ENCODE peak calls at places on chromosome 5, in five cellular contexts. One of them, this sample, is unnamed.

GRCh38 chr5:106966686-106967315 is 703.9 kb downstream of the EFNA5 start:
- DNase-seq in heart right ventricle: no peak
- DNase-seq in HCT116: no peak
- DNase-seq in CD4-positive, CD25-positive, alpha-beta regulatory T cell: no peak
- DNase-seq in HL-60: no peak
- DNase-seq in this sample: no peak

GRCh38 chr5:107553063-107553676 is 117.6 kb downstream of the EFNA5 start:
- DNase-seq in CD4-positive, CD25-positive, alpha-beta regulatory T cell: no peak
- DNase-seq in heart right ventricle: no peak
- DNase-seq in HCT116: no peak
- DNase-seq in HL-60: no peak
- DNase-seq in this sample: no peak

GRCh38 chr5:97046270-97046982 is 96.0 kb downstream of the LIX1 start:
- DNase-seq in heart right ventricle: no peak
- DNase-seq in HCT116: no peak
- DNase-seq in CD4-positive, CD25-positive, alpha-beta regulatory T cell: no peak
- DNase-seq in HL-60: no peak
- DNase-seq in this sample: no peak

GRCh38 chr5:178116406-178116885 is 3.1 kb downstream of the N4BP3 start:
- DNase-seq in heart right ventricle: no peak
- DNase-seq in CD4-positive, CD25-positive, alpha-beta regulatory T cell: peak
- DNase-seq in HL-60: no peak
- DNase-seq in HCT116: no peak
- DNase-seq in this sample: no peak

GRCh38 chr5:5031665-5032064 is 108.5 kb upstream of the ADAMTS16 start:
- DNase-seq in HL-60: no peak
- DNase-seq in HCT116: no peak
- DNase-seq in heart right ventricle: no peak
- DNase-seq in CD4-positive, CD25-positive, alpha-beta regulatory T cell: no peak
- DNase-seq in this sample: no peak

GRCh38 chr5:171272996-171273970 is 35.8 kb upstream of the TLX3 start:
- DNase-seq in HL-60: peak
- DNase-seq in CD4-positive, CD25-positive, alpha-beta regulatory T cell: no peak
- DNase-seq in HCT116: peak
- DNase-seq in heart right ventricle: no peak
- DNase-seq in this sample: no peak

GRCh38 chr5:96370981-96371380 is 62.1 kb downstream of the PCSK1 start:
- DNase-seq in CD4-positive, CD25-positive, alpha-beta regulatory T cell: no peak
- DNase-seq in HL-60: no peak
- DNase-seq in heart right ventricle: no peak
- DNase-seq in HCT116: no peak
- DNase-seq in this sample: no peak

GRCh38 chr5:73564644-73565165 is 734 bp downstream of the ANKRA2 start:
- DNase-seq in CD4-positive, CD25-positive, alpha-beta regulatory T cell: no peak
- DNase-seq in HCT116: no peak
- DNase-seq in heart right ventricle: no peak
- DNase-seq in HL-60: no peak
- DNase-seq in this sample: no peak

GRCh38 chr5:32707394-32707997 is 3.6 kb upstream of the NPR3 start:
- DNase-seq in heart right ventricle: no peak
- DNase-seq in CD4-positive, CD25-positive, alpha-beta regulatory T cell: no peak
- DNase-seq in HCT116: peak
- DNase-seq in HL-60: no peak
- DNase-seq in this sample: no peak

GRCh38 chr5:90345684-90346083 is 63.9 kb downstream of the CETN3 start:
- DNase-seq in HCT116: no peak
- DNase-seq in CD4-positive, CD25-positive, alpha-beta regulatory T cell: no peak
- DNase-seq in heart right ventricle: no peak
- DNase-seq in HL-60: no peak
- DNase-seq in this sample: no peak

GRCh38 chr5:15105799-15106393 is 234.3 kb upstream of the ANKH start:
- DNase-seq in CD4-positive, CD25-positive, alpha-beta regulatory T cell: no peak
- DNase-seq in heart right ventricle: peak
- DNase-seq in HCT116: peak
- DNase-seq in HL-60: peak
- DNase-seq in this sample: peak

GRCh38 chr5:56669534-56670483 is 145.5 kb upstream of the MAP3K1 start:
- DNase-seq in CD4-positive, CD25-positive, alpha-beta regulatory T cell: no peak
- DNase-seq in heart right ventricle: peak
- DNase-seq in HL-60: peak
- DNase-seq in HCT116: no peak
- DNase-seq in this sample: peak

GRCh38 chr5:74853256-74853655 is 12.9 kb downstream of the FAM169A start:
- DNase-seq in HL-60: no peak
- DNase-seq in heart right ventricle: no peak
- DNase-seq in HCT116: no peak
- DNase-seq in CD4-positive, CD25-positive, alpha-beta regulatory T cell: no peak
- DNase-seq in this sample: no peak

GRCh38 chr5:74851026-74851425 is 15.2 kb downstream of the FAM169A start:
- DNase-seq in heart right ventricle: no peak
- DNase-seq in HL-60: no peak
- DNase-seq in HCT116: no peak
- DNase-seq in CD4-positive, CD25-positive, alpha-beta regulatory T cell: no peak
- DNase-seq in this sample: no peak

GRCh38 chr5:74848553-74849025 is 17.6 kb downstream of the FAM169A start:
- DNase-seq in CD4-positive, CD25-positive, alpha-beta regulatory T cell: no peak
- DNase-seq in HL-60: no peak
- DNase-seq in heart right ventricle: no peak
- DNase-seq in HCT116: no peak
- DNase-seq in this sample: no peak

GRCh38 chr5:74850016-74850415 is 16.2 kb downstream of the FAM169A start:
- DNase-seq in HL-60: no peak
- DNase-seq in HCT116: no peak
- DNase-seq in heart right ventricle: no peak
- DNase-seq in CD4-positive, CD25-positive, alpha-beta regulatory T cell: no peak
- DNase-seq in this sample: no peak

DNA sequence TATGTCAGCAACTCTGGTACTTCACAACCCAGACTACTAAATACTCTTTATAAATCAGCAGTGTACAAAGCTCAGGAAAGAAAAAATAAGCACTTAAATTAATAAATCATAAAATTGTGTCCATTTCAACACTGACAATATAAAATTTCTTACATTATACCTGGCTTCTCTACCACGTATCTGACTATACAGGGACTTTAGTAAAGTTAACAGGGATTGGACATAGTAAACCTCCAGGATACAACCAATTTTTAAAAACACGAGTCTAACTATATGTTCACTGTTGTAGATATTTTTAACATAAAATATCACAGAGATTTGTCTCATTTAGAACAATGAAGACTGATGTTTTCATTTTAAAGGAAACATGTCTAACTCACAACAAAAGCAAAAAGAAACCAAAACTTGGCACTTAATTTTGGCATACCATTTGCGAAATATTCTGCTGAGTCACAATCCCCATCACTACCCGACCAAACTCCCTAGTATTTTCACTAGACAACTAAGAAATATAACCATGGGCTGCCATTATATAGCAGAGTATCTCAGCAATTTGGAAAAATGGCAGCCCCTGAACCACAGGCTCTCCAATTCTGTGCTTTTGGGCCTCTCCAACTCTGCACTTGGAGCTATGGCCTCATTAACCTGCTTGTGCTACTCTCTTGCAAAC is 14.4 kb downstream of the FAM169A start:
- DNase-seq in CD4-positive, CD25-positive, alpha-beta regulatory T cell: no peak
- DNase-seq in HCT116: no peak
- DNase-seq in HL-60: no peak
- DNase-seq in heart right ventricle: no peak
- DNase-seq in this sample: no peak
- H3K27ac ChIP-seq in CD4-positive, CD25-positive, alpha-beta regulatory T cell: peak
- H3K27ac ChIP-seq in HCT116: no peak
- H3K27ac ChIP-seq in HL-60: no peak
- H3K27ac ChIP-seq in heart right ventricle: no peak
- H3K27ac ChIP-seq in this sample: no peak

DNA sequence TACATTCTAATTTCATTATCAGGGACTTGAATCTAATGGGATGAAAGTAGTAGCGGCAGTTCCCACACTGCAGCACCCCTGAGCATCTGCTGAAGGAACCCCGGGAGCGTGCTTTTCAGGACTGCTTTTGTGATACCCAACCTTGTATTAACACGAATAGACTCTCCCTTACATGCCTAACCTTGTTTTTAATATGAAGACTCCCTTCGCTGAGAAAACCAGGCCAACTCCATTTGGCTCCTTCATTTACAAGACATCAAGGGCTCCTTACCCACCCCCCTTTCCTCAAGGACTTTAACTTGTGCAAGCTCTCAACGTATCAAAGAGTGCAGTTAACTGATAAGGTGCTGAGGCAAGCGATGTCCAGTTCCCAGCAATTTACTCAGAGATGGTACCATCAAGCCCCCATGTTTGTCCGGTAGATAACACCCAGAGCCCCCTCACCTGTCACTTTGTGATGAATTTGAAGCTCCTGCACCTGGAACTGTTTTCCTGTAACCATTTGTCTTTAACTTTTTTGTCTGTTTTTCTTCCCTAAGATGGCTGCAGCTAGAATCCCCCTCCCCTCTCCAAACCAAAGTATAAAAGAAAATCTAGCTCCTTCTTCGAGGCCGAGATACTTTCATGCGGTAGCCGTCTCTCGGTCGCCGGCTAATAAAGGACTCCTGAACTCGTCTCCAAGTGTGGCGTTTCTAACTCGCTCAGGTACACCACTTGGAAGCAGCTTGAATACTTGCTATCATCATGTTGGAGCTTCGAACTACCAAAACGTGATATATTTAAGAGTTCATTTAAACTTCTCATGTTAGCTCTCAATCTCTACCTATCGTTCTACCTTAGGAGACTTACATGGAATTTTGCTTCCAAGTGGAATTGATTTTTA is 10.7 kb downstream of the HNRNPH1 start:
- DNase-seq in heart right ventricle: no peak
- DNase-seq in HCT116: no peak
- DNase-seq in HL-60: peak
- DNase-seq in CD4-positive, CD25-positive, alpha-beta regulatory T cell: no peak
- DNase-seq in this sample: no peak
- H3K27ac ChIP-seq in heart right ventricle: no peak
- H3K27ac ChIP-seq in HCT116: no peak
- H3K27ac ChIP-seq in HL-60: no peak
- H3K27ac ChIP-seq in CD4-positive, CD25-positive, alpha-beta regulatory T cell: no peak
- H3K27ac ChIP-seq in this sample: no peak

DNA sequence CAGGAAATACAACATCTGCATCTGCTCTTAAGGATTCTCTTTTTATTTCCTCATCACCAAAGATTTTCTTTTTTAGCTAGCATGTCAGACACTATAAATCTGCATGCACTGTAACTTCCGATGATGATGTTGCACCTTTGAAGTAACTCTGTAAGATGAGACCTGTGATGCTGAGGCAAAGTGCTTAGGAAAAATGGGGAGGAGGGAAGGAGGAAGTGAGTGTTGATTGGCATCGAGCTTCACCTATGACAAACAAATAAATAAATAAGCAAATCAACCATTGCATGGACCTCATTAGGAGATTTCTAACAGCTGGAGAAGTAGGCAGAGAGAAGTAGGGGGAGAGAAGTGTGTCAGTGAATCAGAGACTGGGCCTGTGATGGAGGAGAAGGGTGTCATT is 52.6 kb downstream of the ENC1 start:
- DNase-seq in heart right ventricle: no peak
- DNase-seq in CD4-positive, CD25-positive, alpha-beta regulatory T cell: no peak
- DNase-seq in HL-60: no peak
- DNase-seq in HCT116: no peak
- DNase-seq in this sample: no peak
- H3K27ac ChIP-seq in heart right ventricle: no peak
- H3K27ac ChIP-seq in CD4-positive, CD25-positive, alpha-beta regulatory T cell: no peak
- H3K27ac ChIP-seq in HL-60: no peak
- H3K27ac ChIP-seq in HCT116: no peak
- H3K27ac ChIP-seq in this sample: no peak

DNA sequence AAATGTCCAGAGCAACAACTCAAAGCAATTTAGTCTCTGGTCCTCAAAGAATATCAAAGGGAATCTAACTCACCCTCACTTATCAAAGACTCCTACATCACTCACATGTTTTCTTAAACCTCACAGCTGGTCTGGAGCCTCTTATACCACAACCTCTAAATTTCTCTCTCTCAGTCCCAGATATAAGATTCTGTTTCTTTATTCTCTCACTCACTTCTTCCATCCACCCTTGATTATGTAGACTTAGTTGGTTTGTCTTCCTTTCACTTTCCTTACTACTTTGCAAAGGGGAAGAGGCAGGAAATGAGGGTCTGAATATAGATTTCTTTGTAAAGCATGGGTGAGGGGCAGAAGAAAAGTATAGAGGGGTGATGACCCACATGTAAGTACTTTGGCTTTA is 75.4 kb upstream of the STARD4 start:
- DNase-seq in heart right ventricle: no peak
- DNase-seq in HL-60: no peak
- DNase-seq in CD4-positive, CD25-positive, alpha-beta regulatory T cell: no peak
- DNase-seq in HCT116: no peak
- DNase-seq in this sample: no peak
- H3K27ac ChIP-seq in heart right ventricle: no peak
- H3K27ac ChIP-seq in HL-60: no peak
- H3K27ac ChIP-seq in CD4-positive, CD25-positive, alpha-beta regulatory T cell: no peak
- H3K27ac ChIP-seq in HCT116: no peak
- H3K27ac ChIP-seq in this sample: no peak